ENCODE peak calls at places on chromosomes 6 and 20, in four cellular contexts. F is cardiac fibroblast, S is PC-9, T is IMR-90. Y is an unnamed sample.

GRCh38 chr6:151294561-151295101 is 54.9 kb downstream of the AKAP12 start:
- DNase-seq in T (peak; percentile 69), F (no peak), S (no peak), Y (no peak)

GRCh38 chr6:32117461-32117860 is 8.3 kb upstream of the TNXB start:
- DNase-seq in S (no peak), T (no peak), F (no peak), Y (no peak)

GRCh38 chr6:161922631-161923119 is 648.8 kb upstream of the AGPAT4 start:
- DNase-seq in T (peak; percentile 65), F (peak; percentile 42), S (peak; percentile 6), Y (no peak)

GRCh38 chr6:960356-960755 is 267.4 kb upstream of the EXOC2 start:
- DNase-seq in F (no peak), S (no peak), T (peak; percentile 6), Y (no peak)

GRCh38 chr6:71745525-71745924 is 140.8 kb upstream of the RIMS1 start:
- DNase-seq in S (no peak), F (no peak), T (no peak), Y (no peak)

GRCh38 chr6:135638108-135638507 is 140.6 kb upstream of the AHI1 start:
- DNase-seq in F (no peak), T (no peak), S (no peak), Y (no peak)

GRCh38 chr6:168735268-168735949 is 294.4 kb downstream of the SMOC2 start:
- DNase-seq in F (no peak), S (no peak), T (no peak), Y (no peak)

GRCh38 chr6:38715016-38715809 is at the start of gene DNAH8:
- DNase-seq in F (no peak), T (no peak), S (no peak), Y (no peak)

GRCh38 chr20:22523128-22523498 is 61.3 kb downstream of the FOXA2 start:
- DNase-seq in T (no peak), S (no peak), F (no peak), Y (no peak)

GRCh38 chr6:139926711-139927110 is 552.3 kb upstream of the CITED2 start:
- DNase-seq in S (no peak), F (no peak), T (peak; percentile 61), Y (no peak)

GRCh38 chr6:53159558-53159957 is 10.9 kb upstream of the GCM1 start:
- DNase-seq in F (no peak), T (peak; percentile 14), S (no peak), Y (no peak)

GRCh38 chr20:60057866-60058807 is 99.9 kb downstream of the CDH26 start:
- DNase-seq in F (peak; percentile 13), T (peak; percentile 79), S (no peak), Y (no peak)

GRCh38 chr20:25574411-25574810 is 10.9 kb downstream of the NINL start:
- DNase-seq in F (peak; percentile 66), S (peak; percentile 28), T (peak; percentile 52), Y (no peak)

GRCh38 chr6:34235605-34236422 is 859 bp upstream of the HMGA1 start:
- DNase-seq in T (peak; percentile 92), F (peak; percentile 68), S (peak; percentile 85), Y (no peak)

GRCh38 chr6:14422917-14423316 is 305.3 kb downstream of the CD83 start:
- DNase-seq in S (no peak), T (no peak), F (no peak), Y (no peak)

GRCh38 chr6:41577356-41577864 is 31.2 kb downstream of the FOXP4 start:
- DNase-seq in T (no peak), F (no peak), S (no peak), Y (no peak)

GRCh38 chr6:99802396-99803031 is 191.5 kb downstream of the MCHR2 start:
- DNase-seq in T (no peak), S (no peak), F (no peak), Y (no peak)

GRCh38 chr20:57544838-57545564 is 15.9 kb upstream of the PCK1 start:
- DNase-seq in S (no peak), T (no peak), F (no peak), Y (no peak)

GRCh38 chr20:57539889-57540288 is 14.9 kb upstream of the CTCFL start:
- DNase-seq in S (no peak), F (no peak), T (no peak), Y (no peak)

GRCh38 chr20:57536759-57537724 is 12.1 kb upstream of the CTCFL start:
- DNase-seq in T (no peak), S (no peak), F (no peak), Y (no peak)

GRCh38 chr20:57543754-57544153 is 17.2 kb upstream of the PCK1 start:
- DNase-seq in S (no peak), F (no peak), T (no peak), Y (no peak)

GRCh38 chr20:57540889-57541288 is 15.9 kb upstream of the CTCFL start:
- DNase-seq in T (no peak), F (no peak), S (no peak), Y (no peak)
- H3K4me3 ChIP-seq in T (no peak overlapping the region), F (no peak overlapping the region), S (no peak overlapping the region), Y (no peak overlapping the region)

GRCh38 chr20:62876441-62876825 is 14.8 kb upstream of the TCFL5 start:
- DNase-seq in T (no peak), F (no peak), S (no peak), Y (no peak)
- H3K4me3 ChIP-seq in T (no peak overlapping the region), F (no peak overlapping the region), S (no peak overlapping the region), Y (no peak overlapping the region)

GRCh38 chr6:17932362-17932852 is 55.0 kb downstream of the KIF13A start:
- DNase-seq in S (peak; percentile 63), F (peak; percentile 97), T (peak; percentile 85), Y (no peak)
- H3K4me3 ChIP-seq in S (peak overlapping the region; percentile 16), F (no peak overlapping the region), T (no peak overlapping the region), Y (no peak overlapping the region)

DNA sequence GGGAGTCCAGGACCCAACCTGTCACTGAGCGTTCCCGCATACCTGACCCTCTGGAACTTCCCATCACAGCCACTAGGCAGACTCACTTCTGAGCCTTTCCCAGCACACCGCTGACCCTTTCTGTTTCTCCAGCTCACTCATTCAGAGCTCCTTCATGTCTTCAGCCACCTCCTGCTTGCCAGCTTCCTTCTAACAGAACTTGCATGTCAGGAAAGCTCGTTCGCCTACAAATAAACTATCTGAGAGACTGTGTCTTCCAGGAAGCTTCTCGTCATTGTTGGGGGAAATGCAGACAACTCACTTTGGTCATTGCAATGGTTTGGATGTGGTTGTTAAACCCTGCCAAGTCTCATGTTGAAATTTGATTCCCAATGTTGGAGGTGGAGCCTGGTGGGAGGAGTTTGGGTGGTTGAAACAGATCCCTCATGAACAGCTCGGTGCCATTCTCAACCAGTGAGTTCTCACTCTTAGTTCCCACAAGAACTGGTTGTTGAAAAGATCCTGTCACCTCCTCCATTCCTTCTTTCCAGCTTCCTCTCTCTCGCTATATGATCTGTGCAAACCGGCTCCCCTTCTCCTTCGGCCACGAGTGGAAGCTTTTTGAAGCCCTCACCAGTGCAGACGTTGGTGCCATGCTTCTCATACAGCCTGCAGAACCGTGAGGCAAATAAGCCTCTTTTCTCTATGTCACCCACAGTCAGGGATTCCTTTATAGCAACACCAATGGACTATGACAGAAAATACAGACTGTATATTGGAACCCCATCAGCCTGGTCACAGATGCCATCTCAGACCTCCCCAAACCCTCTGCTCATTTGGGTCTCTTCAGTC is 1.4 kb upstream of the MUC21 start:
- DNase-seq in T (peak; percentile 81), S (peak; percentile 64), F (peak; percentile 75), Y (no peak)
- H3K4me3 ChIP-seq in T (peak overlapping the region; percentile 17), S (no peak overlapping the region), F (peak overlapping the region; percentile 19), Y (no peak overlapping the region)

DNA sequence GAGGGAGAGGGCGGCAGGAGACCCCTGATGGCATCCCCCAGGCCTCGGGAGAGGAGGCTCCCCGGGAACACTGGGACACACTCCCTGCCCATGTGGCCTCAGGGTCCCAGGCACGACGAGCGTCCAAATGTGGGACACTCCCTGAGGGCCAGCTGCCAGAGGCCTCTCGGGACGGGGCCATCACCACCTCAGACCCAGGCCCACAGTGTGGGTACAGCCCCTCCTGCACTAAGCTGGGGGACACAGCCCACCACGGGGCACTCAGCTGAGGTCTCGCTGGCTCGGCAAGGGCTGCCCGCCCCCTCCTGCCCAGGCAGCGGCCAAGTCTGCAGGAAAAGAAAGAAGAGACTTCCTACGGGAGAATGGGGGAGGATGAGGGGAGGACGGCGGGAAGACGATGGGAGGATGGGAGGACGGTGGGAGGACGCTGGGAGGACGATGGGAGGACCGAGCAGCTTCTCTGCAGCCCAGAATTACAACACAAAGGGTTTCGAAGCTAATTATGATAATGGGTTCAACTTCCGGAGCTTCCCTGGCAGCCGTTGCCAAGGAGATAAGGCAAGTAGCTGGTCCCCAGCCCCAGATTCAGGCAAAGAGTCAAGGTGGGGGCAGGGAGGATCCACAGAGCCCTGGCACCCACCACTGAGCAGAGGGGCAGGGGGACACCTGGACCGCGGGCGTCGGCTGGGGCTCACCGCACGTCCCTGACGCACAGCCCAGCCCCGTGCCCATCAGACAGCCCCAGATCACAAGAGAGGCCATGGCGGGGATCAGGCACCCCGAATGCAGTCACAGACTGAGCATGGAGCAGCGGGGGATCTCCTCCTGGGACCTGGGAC is 17.5 kb downstream of the KCNQ2 start:
- DNase-seq in T (no peak), F (peak; percentile 11), S (no peak), Y (no peak)
- H3K4me3 ChIP-seq in T (no peak overlapping the region), F (peak overlapping the region; percentile 3), S (no peak overlapping the region), Y (no peak overlapping the region)

GRCh38 chr20:56043227-56043626 is 37.9 kb upstream of the CBLN4 start:
- DNase-seq in F (no peak), S (no peak), T (no peak), Y (no peak)
- H3K4me3 ChIP-seq in F (no peak overlapping the region), S (no peak overlapping the region), T (no peak overlapping the region), Y (no peak overlapping the region)